ENCODE peak calls at places on chromosomes 6 and 20, in eight cellular contexts. O is GM12878, E is adrenal gland, G is stomach, Q is neural progenitor cell, P is epithelial cell of esophagus, T is type B pancreatic cell, D is nephron progenitor cell. M is an unnamed sample.

GRCh38 chr6:50927816-50928215 is 109.1 kb downstream of the TFAP2B start:
- DNase-seq in O (no peak), E (no peak), G (no peak), Q (no peak), P (no peak), T (no peak), D (no peak), M (no peak)

GRCh38 chr6:167396068-167396658 is 71.3 kb downstream of the TTLL2 start:
- DNase-seq in O (no peak), E (no peak), G (no peak), Q (no peak), P (no peak), T (no peak), D (no peak), M (no peak)

GRCh38 chr6:8889514-8889913 is 454.2 kb upstream of the SLC35B3 start:
- DNase-seq in O (no peak), E (no peak), G (no peak), Q (no peak), P (peak), T (no peak), D (no peak), M (no peak)

GRCh38 chr6:50007821-50008220 is 14.0 kb downstream of the DEFB110 start:
- DNase-seq in O (no peak), E (no peak), G (no peak), Q (no peak), P (peak), T (no peak), D (no peak), M (no peak)

GRCh38 chr20:38874460-38875169 is 51.6 kb upstream of the FAM83D start:
- DNase-seq in O (no peak), E (no peak), G (no peak), Q (no peak), P (no peak), T (no peak), D (no peak), M (no peak)

GRCh38 chr20:44910690-44911262 is 916 bp downstream of the PABPC1L start:
- DNase-seq in O (no peak), E (no peak), G (no peak), Q (peak), P (no peak), T (no peak), D (no peak), M (no peak)

GRCh38 chr6:1199981-1200637 is 111.8 kb upstream of the FOXQ1 start:
- DNase-seq in O (no peak), E (no peak), G (no peak), Q (no peak), P (no peak), T (no peak), D (no peak), M (no peak)

GRCh38 chr20:52103911-52104545 is 87.6 kb downstream of the ZFP64 start:
- DNase-seq in O (no peak), E (no peak), G (no peak), Q (peak), P (no peak), T (no peak), D (peak), M (no peak)

GRCh38 chr20:41149679-41150131 is 12.4 kb downstream of the PLCG1 start:
- DNase-seq in O (no peak), E (peak), G (no peak), Q (no peak), P (peak), T (no peak), D (no peak), M (no peak)

GRCh38 chr6:156662025-156662445 is 115.1 kb upstream of the ARID1B start:
- DNase-seq in O (no peak), E (no peak), G (no peak), Q (peak), P (peak), T (peak), D (peak), M (no peak)

GRCh38 chr20:56995635-56996075 is 270.8 kb downstream of the BMP7 start:
- DNase-seq in O (no peak), E (no peak), G (no peak), Q (peak), P (peak), T (no peak), D (peak), M (no peak)

GRCh38 chr6:147970970-147971369 is 371.7 kb upstream of the SASH1 start:
- DNase-seq in O (no peak), E (no peak), G (no peak), Q (peak), P (peak), T (no peak), D (no peak), M (no peak)

GRCh38 chr6:44529506-44529905 is 142.0 kb downstream of the CDC5L start:
- DNase-seq in O (no peak), E (no peak), G (no peak), Q (no peak), P (no peak), T (no peak), D (no peak), M (no peak)

GRCh38 chr6:80214436-80215022 is 108.1 kb downstream of the BCKDHB start:
- DNase-seq in O (no peak), E (no peak), G (peak), Q (peak), P (peak), T (no peak), D (peak), M (no peak)

GRCh38 chr6:117951783-117952182 is 44.7 kb downstream of the SLC35F1 start:
- DNase-seq in O (no peak), E (no peak), G (no peak), Q (peak), P (no peak), T (no peak), D (peak), M (no peak)

DNA sequence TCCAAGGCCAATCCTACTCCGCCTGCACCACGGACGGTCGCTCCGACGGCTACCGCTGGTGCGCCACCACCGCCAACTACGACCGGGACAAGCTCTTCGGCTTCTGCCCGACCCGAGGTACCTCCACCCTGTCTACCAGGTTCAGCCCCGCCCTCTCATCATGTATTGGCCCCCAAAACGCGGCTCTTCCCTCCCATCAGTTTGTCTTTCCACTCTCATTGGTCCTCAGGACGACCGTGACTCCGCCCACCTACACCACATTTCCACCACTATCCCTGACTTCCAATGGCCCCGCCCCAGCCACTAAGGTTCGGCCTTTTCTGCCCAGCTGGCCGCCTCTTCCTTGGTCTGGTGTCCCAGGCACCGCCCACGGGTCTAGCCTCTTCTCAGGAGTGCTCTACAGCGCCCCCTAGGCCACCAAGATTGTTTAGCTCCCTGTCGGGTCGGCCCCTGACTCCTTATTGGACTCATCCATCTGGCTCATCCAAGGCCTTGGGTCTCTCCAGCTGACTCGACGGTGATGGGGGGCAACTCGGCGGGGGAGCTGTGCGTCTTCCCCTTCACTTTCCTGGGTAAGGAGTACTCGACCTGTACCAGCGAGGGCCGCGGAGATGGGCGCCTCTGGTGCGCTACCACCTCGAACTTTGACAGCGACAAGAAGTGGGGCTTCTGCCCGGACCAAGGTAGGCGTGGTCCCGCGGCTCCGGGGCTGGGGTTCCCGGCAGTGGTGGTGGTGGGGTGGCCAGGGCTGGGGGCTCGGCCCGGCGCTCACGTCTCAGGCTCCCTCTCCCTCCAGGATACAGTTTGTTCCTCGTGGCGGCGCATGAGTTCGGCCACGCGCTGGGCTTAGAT is 3.1 kb downstream of the MMP9 start:
- DNase-seq in O (no peak), E (peak), G (peak), Q (peak), P (peak), T (no peak), D (peak), M (no peak)
- TF ChIP-seq CTCF in O (peak), E (no peak), G (no peak), Q (peak), P (peak), T (no peak), D (peak), M (no peak)

GRCh38 chr20:36728986-36729385 is 16.9 kb downstream of the NDRG3 start:
- DNase-seq in O (no peak), E (no peak), G (no peak), Q (peak), P (peak), T (no peak), D (no peak), M (no peak)
- TF ChIP-seq CTCF in O (peak), E (no peak), G (no peak), Q (peak), P (peak), T (peak), D (peak), M (no peak)

GRCh38 chr20:62893700-62894099 is 32.1 kb upstream of the TCFL5 start:
- DNase-seq in O (no peak), E (no peak), G (no peak), Q (peak), P (no peak), T (no peak), D (no peak), M (no peak)
- TF ChIP-seq CTCF in O (no peak), E (no peak), G (no peak), Q (peak), P (no peak), T (peak), D (no peak), M (no peak)

DNA sequence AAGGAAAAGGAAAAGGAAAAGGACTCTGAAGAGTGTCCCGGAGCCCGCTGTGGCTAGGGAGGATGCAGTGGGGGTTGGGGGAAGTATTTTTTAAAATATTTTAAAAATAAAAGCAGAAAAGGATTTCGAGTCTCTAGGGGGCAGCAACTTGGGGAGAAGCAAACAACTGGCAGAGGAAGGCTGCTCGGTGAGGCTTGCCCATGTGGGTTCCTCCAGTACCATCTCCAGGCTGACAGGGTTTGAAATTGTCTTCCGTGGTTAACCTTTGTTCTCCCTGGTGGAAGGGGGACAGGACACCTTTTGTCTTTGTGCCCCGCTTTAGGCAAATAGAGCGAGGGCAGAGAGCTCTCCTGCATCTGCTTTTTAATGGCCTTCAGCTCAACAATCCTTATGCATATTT is 60.4 kb upstream of the SNX9 start:
- DNase-seq in O (no peak), E (no peak), G (no peak), Q (no peak), P (no peak), T (no peak), D (no peak), M (no peak)
- TF ChIP-seq CTCF in O (no peak), E (no peak), G (no peak), Q (no peak), P (no peak), T (no peak), D (no peak), M (no peak)

DNA sequence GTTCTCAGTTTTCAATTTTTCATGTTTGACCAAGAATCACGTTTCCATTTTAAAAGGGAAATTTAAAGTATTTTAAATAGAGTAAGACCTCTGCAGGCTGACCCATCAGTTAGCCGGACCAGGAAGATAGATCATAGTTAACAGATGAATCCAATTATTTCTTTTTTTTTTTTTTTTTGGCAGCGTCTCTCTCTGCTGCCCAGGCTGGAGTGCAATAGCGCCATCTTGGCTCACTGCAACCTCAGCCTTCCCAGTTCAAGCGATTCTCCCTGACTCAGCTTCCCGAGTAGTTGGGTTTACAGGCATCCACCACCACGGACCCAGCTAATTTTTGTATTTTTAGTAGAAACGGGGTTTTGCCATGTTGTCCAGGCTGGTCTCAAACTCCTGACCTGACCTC is 256.7 kb upstream of the CNR1 start:
- DNase-seq in O (no peak), E (no peak), G (no peak), Q (no peak), P (no peak), T (no peak), D (no peak), M (no peak)
- TF ChIP-seq CTCF in O (no peak), E (no peak), G (no peak), Q (peak), P (no peak), T (no peak), D (no peak), M (no peak)

GRCh38 chr6:87407531-87407895 is 259 bp upstream of the CFAP206 start:
- DNase-seq in O (no peak), E (no peak), G (no peak), Q (no peak), P (peak), T (no peak), D (no peak), M (no peak)

GRCh38 chr6:87408721-87409155 is 966 bp downstream of the CFAP206 start:
- DNase-seq in O (no peak), E (no peak), G (no peak), Q (no peak), P (no peak), T (no peak), D (no peak), M (no peak)

DNA sequence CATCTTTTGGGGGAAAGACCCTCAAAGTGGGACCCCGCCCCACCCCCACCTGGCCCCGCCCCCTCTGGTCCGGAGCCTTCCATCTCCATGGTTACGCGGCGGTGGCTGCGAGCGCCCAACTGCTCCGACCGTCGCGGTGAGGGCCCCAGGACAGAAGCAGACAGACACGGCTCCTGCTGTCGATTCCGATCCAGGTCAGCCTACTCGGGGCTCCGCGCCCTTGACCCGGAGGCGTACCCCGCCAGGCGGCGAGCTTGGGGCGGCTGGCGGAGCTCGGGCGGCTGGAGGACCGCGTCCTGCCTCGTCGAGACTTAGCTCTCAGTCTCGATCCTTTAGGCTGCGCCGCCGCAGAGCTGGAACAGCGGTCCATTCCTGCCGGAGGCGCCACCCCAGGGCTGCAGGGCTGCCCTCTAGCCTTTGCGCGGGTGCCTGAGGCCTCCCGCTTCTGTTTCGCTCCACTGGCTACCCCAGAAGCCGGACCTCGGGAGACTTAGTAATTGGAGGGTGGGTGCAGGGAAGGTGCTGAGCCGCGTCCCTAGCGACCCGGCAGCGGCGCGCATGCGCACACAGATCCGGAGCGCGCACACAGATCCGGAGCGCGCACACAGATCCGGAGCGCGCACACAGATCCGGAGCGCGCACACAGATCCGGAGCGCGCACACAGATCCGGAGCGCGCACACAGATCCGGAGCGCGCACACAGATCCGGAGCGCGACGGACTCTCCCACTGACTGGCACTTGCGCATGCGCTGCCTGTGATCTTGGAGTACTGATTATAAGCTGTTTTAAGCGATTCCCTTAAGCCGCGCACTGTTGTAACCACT is at the start of gene CFAP206:
- DNase-seq in O (peak), E (peak), G (peak), Q (peak), P (peak), T (peak), D (peak), M (peak)
- TF ChIP-seq CTCF in O (peak), E (no peak), G (no peak), Q (no peak), P (no peak), T (peak), D (no peak), M (no peak)

M was measured in activated B cell treated with CpG ODN at 0.5 μM for 24 hours.